ENCODE peak calls at places on chromosome 1, in four cellular contexts. N is naive thymus-derived CD8-positive, alpha-beta T cell; V is amygdala; P is AG08396. M is an unnamed sample.

GRCh38 chr1:63892632-63893395 is 119.0 kb downstream of the ROR1 start:
- DNase-seq in N (no peak), V (peak), P (peak), M (peak)

GRCh38 chr1:228512852-228513243 is 25.7 kb downstream of the RNF187 start:
- DNase-seq in P (no peak), N (no peak), V (no peak), M (no peak)

GRCh38 chr1:20658166-20658915 is 2.8 kb downstream of the DDOST start:
- DNase-seq in N (no peak), P (no peak), V (no peak), M (no peak)

GRCh38 chr1:170214117-170214979 is 68.6 kb downstream of the NTMT2 start:
- DNase-seq in P (no peak), N (no peak), V (no peak), M (no peak)

GRCh38 chr1:30263888-30264671 is 459.3 kb downstream of the MATN1 start:
- DNase-seq in V (no peak), N (no peak), P (no peak), M (no peak)

GRCh38 chr1:19622204-19622603 is 21.9 kb upstream of the NBL1 start:
- DNase-seq in V (no peak), P (peak), N (no peak), M (no peak)

GRCh38 chr1:208829601-208830000 is 585.4 kb upstream of the PLXNA2 start:
- DNase-seq in V (no peak), P (peak), N (no peak), M (no peak)

GRCh38 chr1:48753293-48753692 is 23.4 kb downstream of the BEND5 start:
- DNase-seq in N (no peak), V (no peak), P (no peak), M (no peak)

GRCh38 chr1:28877132-28877781 is 37.1 kb upstream of the EPB41 start:
- DNase-seq in V (peak), P (peak), N (peak), M (peak)

GRCh38 chr1:107572674-107573205 is 392.2 kb downstream of the VAV3 start:
- DNase-seq in P (peak), N (no peak), V (no peak), M (no peak)

GRCh38 chr1:26838474-26839338 is 12.2 kb downstream of the ZDHHC18 start:
- DNase-seq in P (no peak), N (no peak), V (no peak), M (no peak)

GRCh38 chr1:155976062-155976912 is 2.1 kb downstream of the ARHGEF2 start:
- DNase-seq in N (peak), V (no peak), P (peak), M (peak)

GRCh38 chr1:159869607-159870006 is 7.2 kb upstream of the VSIG8 start:
- DNase-seq in P (no peak), N (no peak), V (no peak), M (no peak)

GRCh38 chr1:202160377-202160940 is at the start of gene PTPN7:
- DNase-seq in N (peak), V (no peak), P (no peak), M (no peak)

GRCh38 chr1:30691480-30691879 is 31.9 kb downstream of the MATN1 start:
- DNase-seq in N (no peak), P (no peak), V (no peak), M (no peak)

GRCh38 chr1:45666836-45667235 is 19.5 kb downstream of the GPBP1L1 start:
- DNase-seq in V (no peak), P (no peak), N (no peak), M (no peak)

M was measured in C1 segment of cervical spinal cord.